ENCODE peak calls at places on chromosomes 4 and X, in nine cellular contexts. H is body of pancreas, N is choroid plexus epithelial cell, U is left lung, K is suprapubic skin, V is neural crest cell, B is endodermal cell, Q is transverse colon, Y is GM20000. T is an unnamed sample.

GRCh38 chrX:111262086-111262485 is 8.2 kb downstream of the CAPN6 start:
- DNase-seq in N (peak; percentile 0), K (no peak), H (no peak), B (no peak), Y (no peak), Q (no peak), U (no peak), V (no peak), T (no peak)

GRCh38 chr4:99816611-99817309 is at the start of gene DAPP1:
- DNase-seq in H (peak; percentile 43), Q (peak; percentile 81), Y (peak; percentile 77), B (peak; percentile 51), V (no peak), N (no peak), U (peak; percentile 77), K (peak; percentile 73), T (peak; percentile 80)

GRCh38 chr4:151356510-151356909 is 31.1 kb upstream of the SH3D19 start:
- DNase-seq in K (no peak), Y (no peak), H (no peak), Q (no peak), V (no peak), B (no peak), N (peak; percentile 10), U (no peak), T (no peak)

GRCh38 chrX:154019061-154019621 is 561 bp downstream of the IRAK1 start:
- DNase-seq in Q (peak; percentile 21), V (no peak), U (no peak), Y (peak; percentile 22), B (no peak), N (no peak), K (no peak), H (no peak), T (no peak)

GRCh38 chr4:148056879-148057278 is 325.0 kb downstream of the ARHGAP10 start:
- DNase-seq in H (peak; percentile 66), B (peak; percentile 75), N (peak; percentile 69), Q (peak; percentile 62), Y (peak; percentile 58), K (no peak), U (no peak), V (no peak), T (peak; percentile 93)

GRCh38 chr4:16844796-16845586 is 53.5 kb downstream of the LDB2 start:
- DNase-seq in K (no peak), V (no peak), H (no peak), U (no peak), Y (no peak), Q (no peak), B (peak; percentile 61), N (peak; percentile 77), T (no peak)

GRCh38 chr4:71266090-71266794 is 72.6 kb upstream of the SLC4A4 start:
- DNase-seq in Y (peak; percentile 15), V (no peak), U (no peak), B (no peak), K (no peak), H (no peak), Q (no peak), N (no peak), T (no peak)

GRCh38 chr4:83389037-83389755 is 54.5 kb upstream of the HPSE start:
- DNase-seq in B (no peak), N (no peak), Y (no peak), V (no peak), Q (no peak), U (no peak), H (peak; percentile 24), K (no peak), T (no peak)

DNA sequence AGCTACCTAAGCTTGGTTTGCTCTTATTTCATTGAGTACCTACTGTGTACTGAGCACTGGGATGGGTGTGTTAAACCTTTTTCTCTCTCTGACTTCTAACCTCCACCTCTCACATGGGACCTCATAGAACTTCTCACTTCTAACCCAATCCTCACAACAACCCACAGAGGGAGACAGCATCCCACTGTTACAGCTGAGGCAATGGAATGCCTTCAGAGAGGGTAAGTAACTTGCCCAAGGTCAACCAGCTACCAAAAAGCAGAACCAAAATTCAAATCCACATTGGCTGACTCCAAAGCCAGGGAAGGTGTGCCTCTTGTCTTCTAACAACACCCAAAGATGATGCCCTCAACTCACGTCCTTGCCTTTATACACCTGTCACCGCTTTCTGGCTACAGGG is 5.4 kb downstream of the SEL1L3 start:
- DNase-seq in N (peak; percentile 24), K (no peak), Q (no peak), B (no peak), V (no peak), Y (no peak), H (no peak), U (no peak), T (no peak)
- TF ChIP-seq CTCF in N (peak; percentile 42), K (no peak), Q (no peak), B (peak; percentile 57), V (no peak), Y (no peak), H (no peak), U (no peak), T (no peak)

DNA sequence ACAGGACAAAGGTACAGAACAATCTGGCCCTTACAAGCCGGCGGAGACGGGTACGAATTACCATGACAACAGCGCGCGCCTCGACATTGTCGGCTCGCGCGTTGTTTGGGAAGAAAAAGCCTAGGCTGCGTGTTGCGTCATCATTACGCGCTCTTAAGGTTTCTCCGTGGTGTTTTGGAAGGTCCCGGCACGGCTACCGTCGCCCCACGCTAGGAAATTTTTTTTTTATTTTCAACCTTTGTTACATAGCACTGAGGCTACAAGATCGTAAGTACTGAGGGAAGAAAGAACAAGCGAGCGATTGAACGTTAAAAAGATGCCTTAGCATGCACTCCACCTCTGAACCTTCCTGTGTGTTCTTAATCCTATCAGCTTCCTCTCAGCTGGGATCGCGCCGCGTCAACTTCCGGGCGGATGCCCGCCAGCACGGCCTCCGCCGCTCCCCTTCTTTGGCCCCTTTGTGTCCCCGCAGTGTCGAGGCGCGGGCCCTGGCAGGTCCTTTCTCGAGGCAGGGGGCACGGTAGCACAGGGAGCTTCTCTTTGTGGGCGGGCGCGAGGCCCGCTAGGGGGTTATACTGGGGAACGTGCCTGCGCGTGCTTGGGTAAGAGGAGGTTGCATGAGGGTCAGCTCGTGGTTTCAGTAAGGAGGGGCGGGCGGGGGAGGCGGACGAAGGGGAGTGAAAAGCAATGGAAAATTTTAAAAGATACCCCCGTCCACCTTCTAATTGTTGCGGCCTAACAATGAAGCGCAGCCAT is at the start of gene SMARCAD1:
- DNase-seq in U (peak; percentile 92), K (peak; percentile 92), V (peak; percentile 86), Q (peak; percentile 92), Y (peak; percentile 81), H (peak; percentile 95), N (peak; percentile 98), B (peak; percentile 95), T (peak; percentile 71)
- TF ChIP-seq CTCF in U (no peak), K (no peak), V (no peak), Q (no peak), Y (no peak), H (peak; percentile 15), N (no peak), B (no peak), T (no peak)

GRCh38 chr4:78058591-78059523 is 1.7 kb downstream of the FRAS1 start:
- DNase-seq in H (peak; percentile 49), B (peak; percentile 91), K (peak; percentile 68), U (peak; percentile 83), N (peak; percentile 20), Q (peak; percentile 41), Y (peak; percentile 36), V (peak; percentile 44), T (no peak)

GRCh38 chr4:78059524-78059889 is 2.4 kb downstream of the FRAS1 start:
- DNase-seq in H (peak; percentile 82), Y (peak; percentile 59), K (peak; percentile 66), Q (peak; percentile 59), B (peak; percentile 88), N (peak; percentile 78), V (peak; percentile 47), U (no peak), T (no peak)

GRCh38 chr4:78057135-78057599 is at the start of gene FRAS1:
- DNase-seq in K (peak; percentile 63), V (peak; percentile 56), Q (peak; percentile 18), H (peak; percentile 42), B (peak; percentile 87), U (peak; percentile 71), Y (peak; percentile 27), N (peak; percentile 26), T (no peak)

GRCh38 chr4:78057600-78058560 is 757 bp downstream of the FRAS1 start:
- DNase-seq in N (peak; percentile 34), B (peak; percentile 79), U (peak; percentile 83), K (peak; percentile 76), V (peak; percentile 38), Y (peak; percentile 51), H (peak; percentile 71), Q (peak; percentile 40), T (no peak)

DNA sequence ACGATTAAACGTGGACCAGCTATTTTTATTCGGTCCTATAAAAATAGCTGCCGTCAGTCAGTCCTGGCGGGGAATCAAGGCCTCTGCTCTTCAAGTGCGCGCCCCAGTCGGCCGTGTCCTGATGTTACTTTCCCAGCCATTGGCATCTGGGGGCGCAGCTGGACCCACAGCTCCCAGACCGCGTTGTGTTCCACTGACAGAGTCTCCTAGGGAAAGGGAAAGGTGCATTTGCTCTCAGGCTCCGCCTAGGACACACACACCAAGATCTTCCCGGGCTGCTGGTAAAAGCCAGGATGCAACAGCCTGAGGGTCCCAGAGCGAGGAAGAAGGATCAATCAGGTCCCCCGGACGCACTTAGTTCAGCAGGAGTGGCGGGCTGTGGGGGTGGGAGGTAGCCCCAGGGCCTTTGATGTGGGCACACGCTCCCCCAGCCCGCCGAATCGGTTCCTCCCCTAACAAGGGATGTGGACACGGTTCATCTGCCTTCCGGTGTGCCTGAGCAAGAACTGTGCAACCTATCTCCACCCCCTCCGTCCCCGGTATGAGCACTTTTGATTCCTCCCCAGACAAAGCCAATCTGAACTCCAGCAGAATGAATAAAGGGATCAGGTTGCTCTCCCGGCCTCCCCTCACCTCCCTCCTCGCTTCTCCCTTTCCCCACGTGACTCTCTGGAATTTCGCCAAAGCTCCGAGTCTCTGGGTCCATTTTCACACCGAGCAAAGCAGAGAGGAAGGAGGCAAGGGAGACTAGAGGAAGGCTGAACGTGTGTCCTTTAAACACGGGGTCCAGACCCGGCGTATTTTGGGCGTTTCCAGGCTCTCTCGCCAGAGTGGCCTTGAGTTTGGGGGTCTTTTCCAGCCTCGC is 626 bp upstream of the FRAS1 start:
- DNase-seq in Q (peak; percentile 73), V (peak; percentile 49), H (peak; percentile 91), Y (peak; percentile 65), U (peak; percentile 67), K (peak; percentile 79), B (peak; percentile 94), N (peak; percentile 72), T (no peak)
- TF ChIP-seq CTCF in Q (no peak), V (no peak), H (no peak), Y (no peak), U (no peak), K (no peak), B (peak; percentile 57), N (no peak), T (no peak)

GRCh38 chr4:10526431-10527222 is 69.4 kb upstream of the ZNF518B start:
- DNase-seq in N (no peak), H (no peak), B (peak; percentile 67), Y (no peak), Q (no peak), U (no peak), K (no peak), V (no peak), T (no peak)

GRCh38 chr4:10529256-10529890 is 72.1 kb upstream of the ZNF518B start:
- DNase-seq in U (no peak), B (no peak), K (no peak), Y (no peak), H (no peak), N (peak; percentile 30), V (no peak), Q (no peak), T (no peak)

GRCh38 chr4:10524196-10524833 is 67.1 kb upstream of the ZNF518B start:
- DNase-seq in V (no peak), Q (no peak), B (no peak), H (no peak), K (no peak), N (peak; percentile 21), Y (no peak), U (no peak), T (no peak)

GRCh38 chr4:10529891-10530786 is 72.9 kb upstream of the ZNF518B start:
- DNase-seq in V (no peak), K (no peak), B (no peak), N (peak; percentile 79), U (no peak), Q (no peak), Y (no peak), H (no peak), T (no peak)

DNA sequence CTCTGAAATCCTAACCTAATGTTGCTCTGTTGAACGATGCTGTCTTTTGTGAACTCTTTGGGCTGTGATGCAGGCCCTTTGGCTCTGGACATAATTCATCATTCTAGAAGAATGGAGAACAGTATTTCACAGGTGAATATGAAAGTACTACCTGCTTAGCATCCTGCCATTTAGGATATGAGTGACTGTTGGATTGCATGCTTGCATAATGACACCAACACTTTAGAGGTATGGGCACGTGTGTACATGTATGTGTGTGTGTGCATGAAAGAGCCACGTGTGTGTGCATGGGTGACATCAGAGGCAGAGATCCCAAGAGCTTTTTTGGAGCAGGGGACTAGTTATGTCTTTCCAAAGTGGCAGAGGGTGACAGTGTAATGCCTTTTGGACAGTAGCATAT is 70.2 kb upstream of the ZNF518B start:
- DNase-seq in B (no peak), Q (no peak), V (no peak), K (no peak), U (no peak), Y (no peak), H (no peak), N (no peak), T (no peak)
- TF ChIP-seq CTCF in B (no peak), Q (no peak), V (no peak), K (no peak), U (no peak), Y (no peak), H (no peak), N (no peak), T (no peak)

T was measured in CD14-positive monocyte.